ENCODE peak calls at places on chromosomes 4 and X, in four cellular contexts. N, I, J and M are unnamed samples.
A peak's percentile ranks its signal among the peaks of the same experiment; 100 is the strongest.

GRCh38 chr4:77172336-77172735 is 15.3 kb downstream of the CCNG2 start:
- DNase-seq in J (no peak), I (no peak), N (peak; percentile 45), M (peak; percentile 68)

GRCh38 chrX:28787206-28787605 is 200.0 kb downstream of the IL1RAPL1 start:
- DNase-seq in J (no peak), I (peak; percentile 22), N (peak; percentile 7), M (no peak)

GRCh38 chr4:1783970-1784369 is 9.1 kb upstream of the FGFR3 start:
- DNase-seq in I (no peak), N (no peak), J (peak; percentile 53), M (no peak)

GRCh38 chr4:65392488-65392887 is 277.8 kb downstream of the EPHA5 start:
- DNase-seq in N (no peak), J (no peak), I (no peak), M (no peak)

GRCh38 chrX:49230500-49231232 is 2.5 kb downstream of the CACNA1F start:
- DNase-seq in J (peak; percentile 39), N (no peak), I (no peak), M (peak; percentile 67)

GRCh38 chr4:89334311-89334710 is 26.7 kb upstream of the GPRIN3 start:
- DNase-seq in I (no peak), N (no peak), J (no peak), M (no peak)

GRCh38 chr4:82968972-82969371 is 41.7 kb downstream of the LIN54 start:
- DNase-seq in J (no peak), I (no peak), N (no peak), M (no peak)

GRCh38 chrX:110407910-110408545 is 49.4 kb downstream of the RTL9 start:
- DNase-seq in I (peak; percentile 43), N (no peak), J (peak; percentile 75), M (peak; percentile 29)

GRCh38 chr4:149932188-149932587 is 116.5 kb upstream of the IQCM start:
- DNase-seq in J (no peak), I (no peak), N (no peak), M (no peak)

GRCh38 chr4:111652206-111652605 is 493.0 kb upstream of the FAM241A start:
- DNase-seq in N (no peak), J (no peak), I (no peak), M (no peak)

GRCh38 chrX:120136128-120136527 is 20.4 kb upstream of the RHOXF1 start:
- DNase-seq in J (no peak), I (no peak), N (no peak), M (no peak)

GRCh38 chr4:20391224-20391623 is 139.5 kb downstream of the SLIT2 start:
- DNase-seq in N (peak; percentile 56), I (no peak), J (no peak), M (no peak)